ENCODE peak calls at places on chromosome 21, in ten cellular contexts. R is body of pancreas; B is fibroblast of the aortic adventitia; I is lower lobe of right lung; S is HFF-Myc; N is epithelial cell of esophagus; A is ascending aorta; T is CD8-positive, alpha-beta T cell; G is suprapubic skin; V is colonic mucosa. Q is an unnamed sample.

GRCh38 chr21:44005071-44005470 is 7.0 kb upstream of the TRAPPC10 start:
- DNase-seq in R (no peak), B (no peak), I (peak; percentile 10), S (no peak), N (no peak), A (no peak), T (no peak), G (peak; percentile 49), V (no peak), Q (no peak)

GRCh38 chr21:27406297-27407009 is 439.6 kb upstream of the ADAMTS5 start:
- DNase-seq in R (no peak), B (peak; percentile 85), I (no peak), S (no peak), N (no peak), A (no peak), T (no peak), G (no peak), V (no peak), Q (no peak)

GRCh38 chr21:25809013-25809412 is 74.2 kb downstream of the GABPA start:
- DNase-seq in R (no peak), B (peak; percentile 41), I (no peak), S (no peak), N (peak; percentile 73), A (no peak), T (no peak), G (no peak), V (no peak), Q (no peak)

GRCh38 chr21:46532080-46532479 is 72.8 kb downstream of the S100B start:
- DNase-seq in R (no peak), B (no peak), I (no peak), S (no peak), N (no peak), A (no peak), T (no peak), G (no peak), V (no peak), Q (no peak)

GRCh38 chr21:43599728-43600127 is 59.6 kb downstream of the HSF2BP start:
- DNase-seq in R (no peak), B (no peak), I (no peak), S (no peak), N (no peak), A (no peak), T (no peak), G (no peak), V (no peak), Q (no peak)

GRCh38 chr21:43355925-43356289 is 71.0 kb downstream of the SIK1 start:
- DNase-seq in R (no peak), B (no peak), I (no peak), S (no peak), N (no peak), A (no peak), T (no peak), G (no peak), V (no peak), Q (peak; percentile 81)

GRCh38 chr21:43808832-43809251 is 19.5 kb downstream of the RRP1 start:
- DNase-seq in R (no peak), B (no peak), I (no peak), S (no peak), N (peak; percentile 61), A (no peak), T (no peak), G (no peak), V (no peak), Q (no peak)

GRCh38 chr21:44425895-44426662 is 29.2 kb upstream of the LRRC3 start:
- DNase-seq in R (no peak), B (no peak), I (no peak), S (no peak), N (no peak), A (peak; percentile 55), T (no peak), G (peak; percentile 56), V (no peak), Q (no peak)

GRCh38 chr21:19489930-19490329 is 1086.3 kb upstream of the TMPRSS15 start:
- DNase-seq in R (peak; percentile 47), B (no peak), I (no peak), S (no peak), N (no peak), A (no peak), T (no peak), G (no peak), V (no peak), Q (no peak)

GRCh38 chr21:38933731-38934130 is 128.0 kb downstream of the ETS2 start:
- DNase-seq in R (no peak), B (no peak), I (no peak), S (no peak), N (no peak), A (no peak), T (no peak), G (no peak), V (peak; percentile 79), Q (no peak)

GRCh38 chr21:43340491-43341348 is 86.2 kb downstream of the SIK1 start:
- DNase-seq in R (no peak), B (peak; percentile 58), I (no peak), S (no peak), N (peak; percentile 84), A (no peak), T (no peak), G (no peak), V (no peak), Q (no peak)

GRCh38 chr21:45439901-45440461 is 35.0 kb downstream of the COL18A1 start:
- DNase-seq in R (no peak), B (no peak), I (no peak), S (no peak), N (no peak), A (no peak), T (no peak), G (no peak), V (no peak), Q (no peak)

GRCh38 chr21:45436371-45437040 is 31.5 kb downstream of the COL18A1 start:
- DNase-seq in R (no peak), B (no peak), I (no peak), S (no peak), N (no peak), A (no peak), T (no peak), G (no peak), V (no peak), Q (no peak)

GRCh38 chr21:45439171-45439872 is 34.4 kb downstream of the COL18A1 start:
- DNase-seq in R (peak; percentile 82), B (peak; percentile 92), I (peak; percentile 87), S (peak; percentile 86), N (peak; percentile 77), A (peak; percentile 90), T (peak; percentile 83), G (peak; percentile 88), V (peak; percentile 86), Q (peak; percentile 90)

GRCh38 chr21:45440736-45441350 is 35.9 kb downstream of the COL18A1 start:
- DNase-seq in R (no peak), B (no peak), I (no peak), S (no peak), N (no peak), A (no peak), T (no peak), G (no peak), V (no peak), Q (no peak)

DNA sequence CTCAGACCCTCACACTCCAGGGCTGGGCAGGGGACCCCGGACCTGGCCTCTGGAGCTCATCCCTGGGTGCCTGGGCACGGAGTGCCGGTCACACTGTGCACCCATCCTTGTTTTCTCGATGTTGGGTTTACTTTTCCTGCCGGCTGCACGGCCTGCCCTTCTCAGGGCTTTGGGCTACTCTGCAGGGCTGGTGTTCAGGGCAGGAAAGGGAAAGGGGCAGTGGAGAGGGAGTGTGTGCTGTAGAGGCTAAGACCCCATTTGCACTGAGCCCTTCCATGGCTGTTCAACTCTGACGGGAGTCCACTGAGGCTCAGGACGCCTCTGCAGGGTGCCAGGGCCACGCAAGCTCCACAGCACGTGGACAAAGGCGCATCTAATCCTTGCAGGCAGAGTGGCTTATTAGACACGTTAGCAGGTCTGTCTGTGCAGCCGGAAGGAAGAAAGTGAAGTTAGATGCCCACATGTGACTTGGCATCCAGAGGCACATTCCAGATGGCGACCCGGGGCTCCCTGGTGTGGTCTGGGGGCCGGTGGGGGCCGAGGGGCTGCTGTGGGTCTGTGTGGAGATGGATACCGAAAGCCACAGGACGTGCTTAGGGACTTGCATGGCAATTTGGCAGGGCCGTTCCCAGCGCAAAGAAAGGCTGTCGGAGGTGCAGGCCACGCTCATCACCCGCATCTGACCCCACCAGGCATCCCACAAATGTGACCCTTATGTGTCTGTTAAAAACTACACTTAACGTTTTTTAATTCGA is 33.6 kb downstream of the COL18A1 start:
- DNase-seq in R (no peak), B (no peak), I (no peak), S (no peak), N (no peak), A (no peak), T (no peak), G (no peak), V (no peak), Q (no peak)
- H3K4me3 ChIP-seq in R (no peak overlapping the region), B (no peak overlapping the region), I (peak overlapping the region; percentile 38), S (no peak overlapping the region), N (no peak overlapping the region), A (peak overlapping the region; percentile 34), T (peak overlapping the region; percentile 26), G (peak overlapping the region; percentile 43), V (peak overlapping the region; percentile 30), Q (no peak overlapping the region)

DNA sequence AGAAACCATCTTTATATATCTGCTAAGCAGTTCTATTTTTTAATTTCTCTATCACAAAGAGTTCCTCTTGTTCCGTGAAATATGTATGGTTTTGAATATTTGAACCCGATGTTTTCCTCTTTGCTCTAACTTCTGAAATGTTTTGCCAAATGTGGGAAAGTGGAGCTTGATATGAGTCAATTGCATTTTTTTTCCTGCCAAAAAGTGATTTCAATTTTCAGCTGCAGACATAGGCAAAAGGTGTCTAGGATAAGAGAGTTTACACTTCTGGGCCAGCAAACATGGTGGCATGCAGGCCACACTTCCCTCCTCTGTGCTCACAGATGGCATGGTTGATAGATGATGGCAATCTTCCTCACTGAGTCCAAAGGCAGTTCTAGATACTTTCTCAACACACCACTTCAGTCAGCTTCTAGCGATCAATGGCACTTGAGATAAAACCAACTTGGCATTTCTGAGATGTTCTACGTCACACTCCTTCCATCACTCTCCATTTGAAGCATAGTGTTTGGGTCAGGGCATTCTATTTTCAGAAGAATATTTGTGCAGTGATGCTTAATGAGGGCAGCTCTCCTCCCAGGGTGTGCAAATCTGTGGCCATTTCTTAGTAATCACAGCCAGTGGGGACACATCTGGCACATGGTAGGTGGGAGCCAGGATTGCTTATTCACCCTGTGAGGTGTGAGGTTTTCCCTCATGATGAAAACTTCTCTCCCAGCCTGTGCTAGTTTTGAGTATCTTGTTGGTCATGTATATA is 54.4 kb upstream of the SCAF4 start:
- DNase-seq in R (no peak), B (no peak), I (no peak), S (no peak), N (no peak), A (no peak), T (no peak), G (no peak), V (no peak), Q (no peak)
- H3K4me3 ChIP-seq in R (no peak overlapping the region), B (no peak overlapping the region), I (no peak overlapping the region), S (no peak overlapping the region), N (no peak overlapping the region), A (no peak overlapping the region), T (no peak overlapping the region), G (no peak overlapping the region), V (no peak overlapping the region), Q (no peak overlapping the region)

GRCh38 chr21:41764558-41765392 is 2.1 kb downstream of the RIPK4 start:
- DNase-seq in R (peak; percentile 76), B (no peak), I (no peak), S (no peak), N (peak; percentile 53), A (no peak), T (no peak), G (no peak), V (no peak), Q (no peak)
- H3K4me3 ChIP-seq in R (no peak overlapping the region), B (no peak overlapping the region), I (peak overlapping the region; percentile 63), S (no peak overlapping the region), N (peak overlapping the region; percentile 89), A (no peak overlapping the region), T (no peak overlapping the region), G (peak overlapping the region; percentile 72), V (no peak overlapping the region), Q (no peak overlapping the region)

GRCh38 chr21:31218830-31219608 is 125.0 kb downstream of the TIAM1 start:
- DNase-seq in R (no peak), B (peak; percentile 87), I (peak; percentile 54), S (no peak), N (peak; percentile 93), A (peak; percentile 74), T (no peak), G (peak; percentile 89), V (peak; percentile 66), Q (no peak)
- H3K4me3 ChIP-seq in R (no peak overlapping the region), B (peak overlapping the region; percentile 25), I (no peak overlapping the region), S (no peak overlapping the region), N (no peak overlapping the region), A (no peak overlapping the region), T (no peak overlapping the region), G (peak overlapping the region; percentile 23), V (no peak overlapping the region), Q (no peak overlapping the region)

Q was measured in GM12865.